ENCODE peak calls at places on chromosome 5, in five cellular contexts. C is mesenchymal stem cell, S is H1, L is IMR-90, E is H9. G is an unnamed sample.

GRCh38 chr5:80933061-80933460 is 27.1 kb upstream of the RASGRF2 start:
- DNase-seq in E (no peak), C (no peak), L (peak), S (no peak), G (no peak)

GRCh38 chr5:173055983-173056782 is at the start of gene CREBRF:
- DNase-seq in S (peak), L (peak), C (peak), E (peak), G (peak)

GRCh38 chr5:148949871-148950863 is 112.7 kb downstream of the SH3TC2 start:
- DNase-seq in L (no peak), C (no peak), S (no peak), E (no peak), G (no peak)

GRCh38 chr5:159826351-159827222 is 89.7 kb upstream of the ADRA1B start:
- DNase-seq in E (peak), S (no peak), L (peak), C (peak), G (no peak)

GRCh38 chr5:39072915-39073758 is 1.1 kb downstream of the RICTOR start:
- DNase-seq in L (peak), C (peak), E (peak), S (no peak), G (peak)

GRCh38 chr5:137289856-137290255 is 209.3 kb downstream of the SPOCK1 start:
- DNase-seq in L (no peak), E (no peak), S (no peak), C (no peak), G (no peak)

GRCh38 chr5:1517838-1518237 is 5.9 kb downstream of the LPCAT1 start:
- DNase-seq in L (no peak), E (peak), S (no peak), C (no peak), G (no peak)

GRCh38 chr5:179732918-179733763 is 519 bp downstream of the MAML1 start:
- DNase-seq in E (peak), C (peak), L (peak), S (no peak), G (peak)

GRCh38 chr5:99019254-99019653 is 90.4 kb upstream of the CHD1 start:
- DNase-seq in E (no peak), L (no peak), S (no peak), C (peak), G (no peak)

GRCh38 chr5:180632768-180633167 is 16.6 kb downstream of the FLT4 start:
- DNase-seq in L (no peak), C (no peak), S (no peak), E (no peak), G (no peak)

GRCh38 chr5:179368806-179369529 is 23.7 kb upstream of the ADAMTS2 start:
- DNase-seq in E (no peak), L (no peak), S (no peak), C (no peak), G (no peak)

GRCh38 chr5:13695076-13695712 is 249.3 kb downstream of the DNAH5 start:
- DNase-seq in C (peak), S (no peak), L (peak), E (no peak), G (no peak)

GRCh38 chr5:1167728-1168709 is 33.4 kb upstream of the SLC6A19 start:
- DNase-seq in L (peak), S (no peak), C (peak), E (peak), G (peak)

GRCh38 chr5:157312492-157312891 is 46.6 kb downstream of the CYFIP2 start:
- DNase-seq in S (no peak), L (peak), E (peak), C (peak), G (peak)

GRCh38 chr5:130222638-130223037 is 318.4 kb downstream of the CHSY3 start:
- DNase-seq in L (no peak), C (no peak), S (no peak), E (no peak), G (no peak)

GRCh38 chr5:21219255-21219654 is 1231.3 kb upstream of the CDH18 start:
- DNase-seq in C (no peak), E (no peak), L (no peak), S (no peak), G (no peak)

GRCh38 chr5:33433303-33434255 is 7.2 kb upstream of the TARS1 start:
- DNase-seq in C (peak), E (no peak), L (peak), S (no peak), G (no peak)

GRCh38 chr5:173782671-173783101 is 105.5 kb upstream of the CPEB4 start:
- DNase-seq in S (no peak), C (no peak), E (no peak), L (no peak), G (no peak)

GRCh38 chr5:2948875-2949274 is 197.4 kb upstream of the IRX2 start:
- DNase-seq in E (no peak), S (no peak), L (no peak), C (no peak), G (no peak)

GRCh38 chr5:115840825-115841224 is 540 bp downstream of the ATG12 start:
- DNase-seq in E (no peak), L (no peak), C (peak), S (no peak), G (no peak)

GRCh38 chr5:119742311-119742710 is 113.0 kb downstream of the FAM170A start:
- DNase-seq in S (no peak), L (no peak), E (no peak), C (no peak), G (no peak)

GRCh38 chr5:61082516-61083280 is 79.6 kb downstream of the SMIM15 start:
- DNase-seq in E (no peak), C (peak), S (no peak), L (peak), G (no peak)

GRCh38 chr5:180118391-180118791 is 46.8 kb upstream of the RNF130 start:
- DNase-seq in S (no peak), L (no peak), C (no peak), E (no peak), G (no peak)

GRCh38 chr5:93599427-93600146 is 16.6 kb downstream of the NR2F1 start:
- DNase-seq in L (peak), E (peak), C (peak), S (no peak), G (no peak)

GRCh38 chr5:112205840-112206239 is 213.2 kb downstream of the EPB41L4A start:
- DNase-seq in C (no peak), S (peak), L (no peak), E (peak), G (no peak)

GRCh38 chr5:112878760-112879159 is 17.7 kb downstream of the SRP19 start:
- DNase-seq in C (peak), S (no peak), E (no peak), L (peak), G (no peak)

GRCh38 chr5:35160486-35161116 is 69.7 kb downstream of the PRLR start:
- DNase-seq in L (no peak), S (no peak), E (no peak), C (no peak), G (no peak)

GRCh38 chr5:157215826-157216167 is 35.2 kb downstream of the ITK start:
- DNase-seq in E (no peak), S (no peak), C (no peak), L (no peak), G (no peak)

GRCh38 chr5:160477266-160477970 is 55.8 kb downstream of the PTTG1 start:
- DNase-seq in E (no peak), S (no peak), L (no peak), C (no peak), G (no peak)

GRCh38 chr5:96483878-96484277 is 50.8 kb upstream of the PCSK1 start:
- DNase-seq in L (peak), C (peak), S (no peak), E (no peak), G (peak)

GRCh38 chr5:172113036-172113435 is 75.0 kb downstream of the STK10 start:
- DNase-seq in E (no peak), S (no peak), L (no peak), C (no peak), G (no peak)

GRCh38 chr5:52776116-52776515 is 11.6 kb upstream of the ITGA1 start:
- DNase-seq in L (no peak), E (no peak), C (no peak), S (no peak), G (no peak)

GRCh38 chr5:171633776-171634470 is 151.7 kb upstream of the SMIM23 start:
- DNase-seq in L (no peak), S (no peak), E (no peak), C (no peak), G (no peak)

GRCh38 chr5:56229106-56229505 is 4.0 kb downstream of the ANKRD55 start:
- DNase-seq in E (no peak), L (no peak), C (no peak), S (no peak), G (no peak)

GRCh38 chr5:178249191-178249989 is 16.8 kb upstream of the PHYKPL start:
- DNase-seq in E (no peak), C (no peak), S (no peak), L (peak), G (no peak)

GRCh38 chr5:65924366-65925093 is 1.8 kb upstream of the ERBIN start:
- DNase-seq in S (no peak), C (no peak), L (no peak), E (no peak), G (no peak)

GRCh38 chr5:157541452-157542118 is 34.0 kb downstream of the ADAM19 start:
- DNase-seq in E (no peak), S (no peak), C (no peak), L (no peak), G (no peak)

GRCh38 chr5:2187156-2187555 is 304.4 kb upstream of the IRX4 start:
- DNase-seq in L (no peak), E (no peak), C (no peak), S (no peak), G (no peak)

DNA sequence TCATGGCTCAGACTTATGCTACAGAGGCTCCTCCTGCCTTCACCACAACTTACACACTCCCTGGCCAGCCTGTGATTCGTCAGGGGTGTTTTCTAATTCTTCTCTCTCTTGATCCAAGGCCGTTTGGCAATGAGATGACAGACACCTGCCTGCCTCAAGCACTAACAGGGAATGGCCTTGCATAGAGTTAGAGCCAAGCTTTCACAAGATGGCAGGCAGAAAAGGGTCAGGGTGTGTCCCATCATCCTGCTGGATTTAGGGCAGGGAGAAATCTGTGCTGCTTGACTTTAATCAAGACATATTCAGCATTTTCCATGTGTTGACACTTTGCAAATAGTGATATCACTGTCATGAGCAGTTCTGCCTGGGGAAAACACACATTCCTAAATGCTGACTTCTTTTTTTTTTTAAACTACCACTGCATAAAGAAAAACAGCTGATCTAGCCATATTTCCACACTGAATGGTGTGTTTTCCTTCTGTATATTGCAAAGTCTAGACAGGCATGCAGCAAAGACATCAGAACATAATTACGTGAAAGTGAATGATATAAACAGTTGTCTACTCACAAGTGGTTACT is 95.0 kb upstream of the SLC25A48 start:
- DNase-seq in E (peak), L (no peak), S (no peak), C (peak), G (no peak)
- H2AK5ac ChIP-seq in E (no peak), L (no peak), S (no peak), C (no peak), G (no peak)

GRCh38 chr5:26877154-26877553 is 161.2 kb downstream of the CDH9 start:
- DNase-seq in L (no peak), E (no peak), C (no peak), S (no peak), G (no peak)
- H2AFZ ChIP-seq in L (no peak), E (no peak), C (no peak), S (no peak), G (no peak)

GRCh38 chr5:132431682-132432081 is 58.9 kb downstream of the IRF1 start:
- DNase-seq in C (no peak), E (no peak), S (no peak), L (no peak), G (no peak)

GRCh38 chr5:132428147-132428482 is 58.6 kb downstream of the SLC22A5 start:
- DNase-seq in C (no peak), L (no peak), S (no peak), E (no peak), G (no peak)

GRCh38 chr5:132428811-132429440 is 59.4 kb downstream of the SLC22A5 start:
- DNase-seq in C (peak), L (peak), S (no peak), E (no peak), G (no peak)

GRCh38 chr5:132430736-132431135 is 59.8 kb downstream of the IRF1 start:
- DNase-seq in E (no peak), S (no peak), C (no peak), L (no peak), G (no peak)

DNA sequence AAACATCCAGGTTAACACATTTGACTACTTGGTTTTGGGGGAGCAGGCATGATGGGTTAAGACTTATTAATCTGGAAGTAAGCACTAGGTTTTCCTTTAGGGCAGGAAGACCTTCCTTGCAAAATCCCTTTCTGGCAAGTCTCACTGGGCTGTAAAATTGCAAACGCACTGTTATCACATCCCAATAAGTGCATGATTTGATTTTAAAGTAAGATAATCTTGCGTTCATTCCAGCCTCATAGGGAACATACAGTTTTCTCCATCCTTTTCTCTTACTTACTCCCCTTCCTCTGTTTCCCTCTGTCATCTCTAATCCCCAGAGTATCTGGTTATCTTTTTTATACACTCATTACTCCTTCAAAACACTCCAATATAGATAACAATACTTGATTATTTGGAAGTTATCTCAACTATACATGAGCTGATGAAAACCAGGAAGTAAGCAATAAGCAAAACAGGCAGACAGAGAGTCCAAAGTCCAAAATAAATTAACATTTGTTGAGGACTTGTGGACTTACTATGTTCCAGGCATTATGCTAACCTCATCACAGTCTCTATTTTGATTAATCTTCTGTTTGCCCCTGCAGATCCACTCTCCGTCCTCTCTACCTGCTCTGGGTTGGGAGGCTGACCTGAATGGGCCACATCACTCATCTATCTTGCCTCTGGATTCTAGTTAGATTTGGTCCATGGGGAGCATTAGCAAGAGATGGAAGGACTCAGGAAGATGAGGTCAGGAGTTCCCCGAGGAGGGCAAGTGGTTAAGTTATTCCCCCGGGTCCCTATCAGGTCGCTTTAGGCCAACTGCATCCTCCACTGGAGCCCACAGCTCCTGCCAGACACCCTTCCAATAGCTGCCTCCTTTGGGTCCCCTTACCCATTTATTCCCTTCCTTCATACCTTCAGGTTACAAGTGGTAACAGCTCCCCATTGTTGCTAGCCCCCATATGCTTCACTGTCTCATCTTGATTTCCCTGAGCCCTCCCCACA is 60.2 kb downstream of the SLC22A5 start:
- DNase-seq in E (no peak), S (no peak), L (no peak), C (no peak), G (no peak)
- H2AK5ac ChIP-seq in E (no peak), S (no peak), L (peak), C (peak), G (no peak)

DNA sequence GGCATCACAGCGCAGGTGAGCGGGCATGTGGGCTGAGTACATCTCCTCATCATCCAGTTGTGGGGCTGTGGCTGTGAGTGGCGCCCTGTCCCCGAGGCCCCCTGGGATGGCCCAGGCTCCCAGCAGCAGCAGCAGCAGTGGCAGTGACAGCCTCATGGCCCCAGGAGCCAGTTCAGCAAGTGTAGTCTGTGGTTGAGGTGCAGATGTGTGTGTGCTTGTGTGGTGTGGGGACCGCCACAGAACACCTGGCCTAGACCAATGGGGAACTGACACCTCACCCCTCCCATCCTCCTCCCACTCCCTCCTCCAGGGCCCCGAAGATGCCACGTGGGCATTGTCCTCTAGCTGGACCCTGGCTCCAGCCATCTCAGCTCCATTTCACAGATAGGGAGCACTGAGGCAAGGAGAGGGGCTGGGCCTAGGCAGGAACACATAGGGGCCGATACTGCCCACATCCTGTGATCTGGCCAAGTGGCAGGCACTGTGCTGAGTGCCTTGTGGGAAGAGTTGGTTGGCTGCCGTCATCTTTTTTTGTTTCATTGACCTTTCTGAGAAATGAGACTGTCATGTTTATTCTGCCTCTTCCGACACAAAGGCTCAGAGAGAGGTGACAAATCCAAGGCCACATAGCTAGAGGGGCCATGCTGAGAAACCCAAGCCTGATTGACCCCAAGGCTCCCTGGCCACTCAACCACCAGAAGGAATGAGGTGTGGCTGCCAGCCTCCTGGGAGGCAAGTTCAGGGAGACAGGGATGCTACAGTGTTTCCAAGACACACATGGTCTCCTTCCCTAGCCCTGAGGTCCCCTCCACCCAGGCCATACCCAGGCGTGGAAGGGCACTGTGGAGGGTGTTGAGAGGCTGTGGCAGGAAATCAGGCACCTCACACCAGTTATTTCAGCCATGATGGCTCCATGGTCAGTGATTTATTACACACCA is at the start of gene MZB1:
- DNase-seq in S (no peak), E (no peak), C (no peak), L (no peak), G (no peak)
- H2AFZ ChIP-seq in S (no peak), E (no peak), C (no peak), L (peak), G (peak)

GRCh38 chr5:150412319-150413175 is at the start of gene CD74:
- DNase-seq in E (peak), C (peak), L (peak), S (no peak), G (peak)
- H2AK5ac ChIP-seq in E (no peak), C (peak), L (no peak), S (no peak), G (no peak)

DNA sequence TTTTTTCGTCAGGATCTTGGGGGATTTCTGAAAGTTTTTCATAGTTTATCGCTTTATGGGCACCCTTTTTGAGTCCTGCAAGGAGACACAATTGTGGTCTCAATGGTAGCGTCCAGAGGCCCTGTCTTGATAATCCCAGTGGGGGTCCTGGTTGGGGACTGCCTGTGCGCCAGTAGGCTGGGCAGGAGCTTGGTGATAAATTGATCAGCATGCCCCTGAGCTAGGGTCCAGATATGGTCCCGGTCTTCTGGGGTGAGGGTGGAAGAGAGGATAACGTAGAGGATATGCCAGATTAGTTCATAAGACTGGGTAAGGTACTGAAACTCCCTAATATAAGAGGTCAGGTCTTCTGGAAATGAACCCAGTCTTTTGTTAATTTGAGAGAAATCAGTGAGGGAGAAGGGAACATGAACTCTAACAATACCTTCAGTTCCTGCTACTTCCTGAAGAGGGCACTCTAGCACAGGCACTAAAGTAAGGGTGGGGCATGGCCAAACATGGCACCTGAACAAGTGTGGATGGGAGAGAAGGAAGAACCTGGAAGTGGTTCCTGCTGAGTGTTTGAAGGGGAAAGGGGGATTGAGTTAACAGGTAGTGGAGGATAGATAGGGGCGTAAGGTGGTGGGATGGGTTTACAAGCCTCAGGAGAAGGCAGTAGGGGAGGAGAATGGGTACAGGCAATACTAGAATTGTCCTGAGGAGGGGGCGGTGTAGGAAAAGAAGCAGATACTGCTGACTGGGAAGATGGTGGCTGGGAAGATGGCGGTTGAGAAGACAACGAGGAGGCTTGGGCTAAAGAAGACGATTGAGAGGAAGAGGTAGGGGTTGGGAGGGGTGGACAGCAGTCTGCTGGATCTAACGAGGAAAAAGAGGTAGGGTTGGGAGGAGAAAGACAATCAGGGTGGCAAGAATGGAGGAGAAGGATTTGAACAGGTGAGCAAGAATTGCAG is 33.8 kb upstream of the ANXA2R start:
- DNase-seq in L (peak), C (peak), S (no peak), E (peak), G (no peak)
- H2AFZ ChIP-seq in L (no peak), C (no peak), S (peak), E (no peak), G (no peak)

G was measured in neuronal stem cell.